ENCODE peak calls at places on chromosome 14, in six cellular contexts. One of them, this sample, is unnamed.

GRCh38 chr14:101602466-101602840 is 41.2 kb downstream of the DIO3 start:
- DNase-seq in skeletal muscle cell: no peak
- DNase-seq in T-helper 2 cell: no peak
- DNase-seq in mucosa of gallbladder: no peak
- DNase-seq in fibroblast of lung: no peak
- DNase-seq in stimulated activated CD4-positive, alpha-beta T cell treated with anti-CD3 and anti-CD28 coated beads, Interleukin-12 subunit alpha, Interleukin-12 subunit beta, amount 100 ng/mL, for 4 hours: no peak
- DNase-seq in this sample: no peak

GRCh38 chr14:56751471-56751870 is 58.8 kb downstream of the OTX2 start:
- DNase-seq in skeletal muscle cell: no peak
- DNase-seq in T-helper 2 cell: no peak
- DNase-seq in mucosa of gallbladder: no peak
- DNase-seq in fibroblast of lung: no peak
- DNase-seq in stimulated activated CD4-positive, alpha-beta T cell treated with anti-CD3 and anti-CD28 coated beads, Interleukin-12 subunit alpha, Interleukin-12 subunit beta, amount 100 ng/mL, for 4 hours: no peak
- DNase-seq in this sample: no peak

GRCh38 chr14:91980157-91980556 is 32.7 kb upstream of the FBLN5 start:
- DNase-seq in skeletal muscle cell: peak
- DNase-seq in T-helper 2 cell: no peak
- DNase-seq in mucosa of gallbladder: no peak
- DNase-seq in fibroblast of lung: peak
- DNase-seq in stimulated activated CD4-positive, alpha-beta T cell treated with anti-CD3 and anti-CD28 coated beads, Interleukin-12 subunit alpha, Interleukin-12 subunit beta, amount 100 ng/mL, for 4 hours: no peak
- DNase-seq in this sample: peak

GRCh38 chr14:86714153-86714552 is 1184.2 kb downstream of the FLRT2 start:
- DNase-seq in skeletal muscle cell: no peak
- DNase-seq in T-helper 2 cell: no peak
- DNase-seq in mucosa of gallbladder: no peak
- DNase-seq in fibroblast of lung: no peak
- DNase-seq in stimulated activated CD4-positive, alpha-beta T cell treated with anti-CD3 and anti-CD28 coated beads, Interleukin-12 subunit alpha, Interleukin-12 subunit beta, amount 100 ng/mL, for 4 hours: no peak
- DNase-seq in this sample: no peak

GRCh38 chr14:74425525-74426201 is 347 bp downstream of the SYNDIG1L start:
- DNase-seq in skeletal muscle cell: no peak
- DNase-seq in T-helper 2 cell: peak
- DNase-seq in mucosa of gallbladder: peak
- DNase-seq in fibroblast of lung: no peak
- DNase-seq in stimulated activated CD4-positive, alpha-beta T cell treated with anti-CD3 and anti-CD28 coated beads, Interleukin-12 subunit alpha, Interleukin-12 subunit beta, amount 100 ng/mL, for 4 hours: peak
- DNase-seq in this sample: peak

GRCh38 chr14:97061198-97061597 is 264.0 kb downstream of the VRK1 start:
- DNase-seq in skeletal muscle cell: no peak
- DNase-seq in T-helper 2 cell: no peak
- DNase-seq in mucosa of gallbladder: no peak
- DNase-seq in fibroblast of lung: no peak
- DNase-seq in stimulated activated CD4-positive, alpha-beta T cell treated with anti-CD3 and anti-CD28 coated beads, Interleukin-12 subunit alpha, Interleukin-12 subunit beta, amount 100 ng/mL, for 4 hours: no peak
- DNase-seq in this sample: no peak

GRCh38 chr14:105351920-105352871 is 37.6 kb downstream of the PACS2 start:
- DNase-seq in skeletal muscle cell: peak
- DNase-seq in T-helper 2 cell: peak
- DNase-seq in mucosa of gallbladder: peak
- DNase-seq in fibroblast of lung: peak
- DNase-seq in stimulated activated CD4-positive, alpha-beta T cell treated with anti-CD3 and anti-CD28 coated beads, Interleukin-12 subunit alpha, Interleukin-12 subunit beta, amount 100 ng/mL, for 4 hours: peak
- DNase-seq in this sample: peak

GRCh38 chr14:51507556-51508511 is 143.9 kb upstream of the FRMD6 start:
- DNase-seq in skeletal muscle cell: peak
- DNase-seq in T-helper 2 cell: no peak
- DNase-seq in mucosa of gallbladder: peak
- DNase-seq in fibroblast of lung: peak
- DNase-seq in stimulated activated CD4-positive, alpha-beta T cell treated with anti-CD3 and anti-CD28 coated beads, Interleukin-12 subunit alpha, Interleukin-12 subunit beta, amount 100 ng/mL, for 4 hours: no peak
- DNase-seq in this sample: peak

GRCh38 chr14:67485501-67486095 is 2.9 kb downstream of the TMEM229B start:
- DNase-seq in skeletal muscle cell: no peak
- DNase-seq in T-helper 2 cell: no peak
- DNase-seq in mucosa of gallbladder: no peak
- DNase-seq in fibroblast of lung: no peak
- DNase-seq in stimulated activated CD4-positive, alpha-beta T cell treated with anti-CD3 and anti-CD28 coated beads, Interleukin-12 subunit alpha, Interleukin-12 subunit beta, amount 100 ng/mL, for 4 hours: no peak
- DNase-seq in this sample: peak

This sample was measured in cardiac fibroblast.